ENCODE peak calls at places on chromosomes 4 and X, in seven cellular contexts. C is NCI-H1436, D is colonic mucosa, T is NCI-H510A, B is caudate nucleus, X is HS-5, L is dermis blood vessel endothelial cell. J is an unnamed sample.

GRCh38 chr4:90189128-90189527 is 61.9 kb downstream of the CCSER1 start:
- DNase-seq in L (no peak), D (no peak), X (no peak), C (no peak), B (no peak), T (no peak), J (no peak)

GRCh38 chrX:64975491-64975890 is 759 bp downstream of the ZC4H2 start:
- DNase-seq in D (peak), X (no peak), T (peak), L (peak), B (no peak), C (no peak), J (peak)

GRCh38 chr4:185210102-185210981 is 944 bp downstream of the SNX25 start:
- DNase-seq in C (no peak), D (peak), B (no peak), T (peak), X (no peak), L (peak), J (peak)

GRCh38 chrX:44989995-44990770 is 117.2 kb downstream of the KDM6A start:
- DNase-seq in X (no peak), D (no peak), L (no peak), T (no peak), B (no peak), C (no peak), J (no peak)

GRCh38 chr4:14415146-14415545 is 587.1 kb upstream of the CPEB2 start:
- DNase-seq in D (no peak), L (peak), T (no peak), C (no peak), X (no peak), B (no peak), J (peak)

GRCh38 chr4:88705805-88706518 is 8.3 kb upstream of the NAP1L5 start:
- DNase-seq in D (no peak), C (no peak), X (no peak), B (no peak), T (no peak), L (no peak), J (peak)

GRCh38 chr4:176376032-176376614 is 56.4 kb downstream of the SPCS3 start:
- DNase-seq in B (no peak), T (no peak), C (peak), L (peak), D (no peak), X (no peak), J (peak)

GRCh38 chr4:180363817-180364216 is 1879.4 kb upstream of the TENM3 start:
- DNase-seq in L (no peak), X (no peak), B (no peak), T (no peak), C (no peak), D (no peak), J (no peak)

GRCh38 chr4:98113005-98113404 is 30.3 kb downstream of the STPG2 start:
- DNase-seq in D (no peak), L (peak), B (no peak), T (peak), X (no peak), C (peak), J (peak)

GRCh38 chr4:97952763-97953162 is 190.5 kb downstream of the STPG2 start:
- DNase-seq in L (no peak), X (no peak), B (no peak), C (no peak), T (no peak), D (no peak), J (no peak)

GRCh38 chr4:166501941-166502382 is 628.9 kb downstream of the TLL1 start:
- DNase-seq in X (no peak), D (no peak), L (no peak), C (no peak), T (no peak), B (no peak), J (peak)

GRCh38 chrX:53704294-53704693 is 17.8 kb upstream of the HUWE1 start:
- DNase-seq in X (no peak), L (no peak), C (no peak), D (no peak), B (no peak), T (no peak), J (no peak)

GRCh38 chr4:16827762-16828724 is 70.4 kb downstream of the LDB2 start:
- DNase-seq in B (no peak), X (no peak), C (no peak), D (no peak), L (peak), T (no peak), J (peak)

GRCh38 chrX:18415386-18415785 is 10.0 kb upstream of the CDKL5 start:
- DNase-seq in D (no peak), X (no peak), B (no peak), L (no peak), T (no peak), C (no peak), J (no peak)

GRCh38 chr4:83917572-83917971 is 381.7 kb downstream of the GPAT3 start:
- DNase-seq in C (no peak), X (no peak), L (peak), D (no peak), T (no peak), B (no peak), J (peak)

GRCh38 chr4:128803783-128804182 is 5.7 kb upstream of the JADE1 start:
- DNase-seq in L (no peak), X (no peak), T (no peak), D (no peak), B (no peak), C (no peak), J (no peak)

GRCh38 chr4:173522160-173522873 is 7.7 kb downstream of the HAND2 start:
- DNase-seq in B (no peak), X (no peak), C (no peak), T (peak), L (peak), D (peak), J (peak)

GRCh38 chr4:142095886-142096605 is 459.7 kb downstream of the IL15 start:
- DNase-seq in T (no peak), C (no peak), X (peak), B (no peak), L (peak), D (no peak), J (peak)

GRCh38 chr4:47434931-47435330 is 28.6 kb downstream of the COMMD8 start:
- DNase-seq in L (no peak), C (no peak), X (no peak), D (no peak), B (no peak), T (no peak), J (no peak)

GRCh38 chr4:118139241-118139640 is 105.0 kb downstream of the NDST3 start:
- DNase-seq in L (no peak), B (no peak), T (no peak), X (no peak), D (no peak), C (no peak), J (no peak)

GRCh38 chrX:84363674-84364073 is 138.6 kb downstream of the HDX start:
- DNase-seq in D (no peak), C (no peak), T (no peak), B (no peak), L (peak), X (no peak), J (no peak)

GRCh38 chr4:173371292-173372192 is 788 bp downstream of the SAP30 start:
- DNase-seq in T (peak), D (peak), X (peak), B (peak), L (peak), C (no peak), J (peak)

GRCh38 chr4:63582997-63583396 is 826.3 kb downstream of the TECRL start:
- DNase-seq in D (no peak), L (no peak), X (no peak), T (no peak), B (no peak), C (no peak), J (no peak)

GRCh38 chrX:115214151-115214550 is 19.7 kb downstream of the LRCH2 start:
- DNase-seq in C (no peak), B (no peak), D (no peak), L (no peak), X (no peak), T (no peak), J (no peak)

GRCh38 chr4:144820115-144820514 is 174.2 kb downstream of the HHIP start:
- DNase-seq in T (no peak), B (no peak), C (no peak), L (no peak), X (peak), D (no peak), J (peak)

GRCh38 chr4:147732516-147733193 is 767 bp downstream of the ARHGAP10 start:
- DNase-seq in X (no peak), B (no peak), L (peak), D (peak), T (peak), C (no peak), J (peak)

J was measured in fibroblast of the aortic adventitia.